ENCODE peak calls at places on chromosomes 16 and 17, in five cellular contexts. L, M, V, G and N are unnamed samples.

GRCh38 chr16:19853973-19854876 is 30.4 kb downstream of the GPRC5B start:
- DNase-seq in M (no peak), L (no peak), G (no peak), V (no peak), N (no peak)

GRCh38 chr17:40694584-40694983 is 9.0 kb downstream of the KRT24 start:
- DNase-seq in G (peak), L (no peak), M (no peak), V (no peak), N (no peak)

GRCh38 chr17:21119247-21119944 is 7.4 kb upstream of the DHRS7B start:
- DNase-seq in V (peak), M (no peak), G (peak), L (peak), N (peak)

GRCh38 chr17:4607773-4608187 is 23.5 kb downstream of the SMTNL2 start:
- DNase-seq in M (no peak), V (peak), L (no peak), G (no peak), N (peak)

GRCh38 chr17:50372708-50373556 is at the start of the genes EME1 and MRPL27:
- DNase-seq in V (peak), G (peak), M (peak), L (peak), N (peak)

GRCh38 chr16:23567602-23568001 is 10.1 kb downstream of the UBFD1 start:
- DNase-seq in M (no peak), G (no peak), L (no peak), V (no peak), N (no peak)

GRCh38 chr16:58734459-58734787 is 307 bp upstream of the GOT2 start:
- DNase-seq in G (no peak), L (no peak), V (no peak), M (no peak), N (no peak)

GRCh38 chr17:35460354-35460851 is 11.8 kb upstream of the SLFN13 start:
- DNase-seq in M (no peak), G (peak), L (peak), V (peak), N (no peak)

GRCh38 chr16:73018796-73019455 is 29.0 kb downstream of the ZFHX3 start:
- DNase-seq in V (no peak), G (no peak), M (no peak), L (no peak), N (no peak)

GRCh38 chr16:16940351-16940750 is 530.4 kb downstream of the XYLT1 start:
- DNase-seq in L (no peak), M (no peak), G (no peak), V (no peak), N (no peak)

GRCh38 chr17:3980381-3980975 is 16.2 kb upstream of the ATP2A3 start:
- DNase-seq in V (no peak), M (no peak), L (no peak), G (no peak), N (no peak)

GRCh38 chr16:17354121-17354750 is 116.5 kb downstream of the XYLT1 start:
- DNase-seq in V (no peak), L (no peak), G (no peak), M (no peak), N (no peak)

GRCh38 chr17:76560036-76560876 is 20.4 kb downstream of the PRCD start:
- DNase-seq in V (no peak), M (no peak), L (no peak), G (no peak), N (no peak)

GRCh38 chr16:1335211-1335971 is 1.9 kb downstream of the BAIAP3 start:
- DNase-seq in L (no peak), G (no peak), M (no peak), V (no peak), N (no peak)

GRCh38 chr17:5921919-5922318 is 148.3 kb upstream of the WSCD1 start:
- DNase-seq in G (no peak), M (no peak), V (no peak), L (no peak), N (no peak)

GRCh38 chr17:9676742-9677387 is 31.5 kb downstream of the USP43 start:
- DNase-seq in V (no peak), L (no peak), M (peak), G (no peak), N (peak)

GRCh38 chr16:84774810-84775209 is 45.0 kb upstream of the CRISPLD2 start:
- DNase-seq in M (no peak), L (no peak), V (no peak), G (no peak), N (peak)

GRCh38 chr16:75109732-75110243 is 6.8 kb downstream of the LDHD start:
- DNase-seq in V (peak), G (no peak), L (no peak), M (no peak), N (no peak)

GRCh38 chr17:48176456-48176855 is 68.9 kb downstream of the SNX11 start:
- DNase-seq in L (no peak), V (no peak), M (no peak), G (no peak), N (peak)

DNA sequence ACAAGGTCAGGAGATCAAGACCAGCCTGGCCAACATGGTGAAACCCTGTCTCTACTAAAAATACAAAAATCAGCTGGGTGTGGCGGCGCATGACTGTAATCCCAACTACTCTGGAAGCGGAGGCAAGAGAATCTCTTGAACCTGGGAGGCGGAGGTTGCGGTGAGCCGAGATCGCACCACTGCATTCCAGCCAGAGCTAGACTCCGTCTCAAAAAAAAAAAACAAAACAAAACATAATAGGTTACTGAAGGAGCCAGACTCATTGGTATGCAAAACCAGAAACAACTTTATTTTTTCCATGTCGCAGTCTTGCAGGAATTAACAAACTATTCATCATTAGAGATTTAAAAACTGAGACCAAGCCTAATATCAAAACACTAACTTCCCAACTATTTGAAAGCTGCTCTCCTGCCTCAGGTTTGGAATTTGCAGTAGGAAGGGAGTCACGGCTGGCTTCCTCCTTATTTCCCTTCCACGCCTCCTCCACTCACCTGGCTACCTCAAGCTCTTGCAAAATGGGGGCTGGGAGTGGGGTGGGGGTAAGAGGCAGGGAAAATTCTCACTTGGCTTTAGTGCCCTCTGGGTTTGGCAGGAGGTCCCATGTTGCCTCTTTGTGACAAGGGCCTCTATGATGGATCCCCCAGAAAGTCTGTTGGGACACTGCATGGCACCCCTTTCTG is 34.0 kb upstream of the MYH10 start:
- DNase-seq in M (no peak), V (no peak), G (no peak), L (no peak), N (peak)
- H3K27ac ChIP-seq in M (no peak), V (no peak), G (no peak), L (no peak), N (no peak)

DNA sequence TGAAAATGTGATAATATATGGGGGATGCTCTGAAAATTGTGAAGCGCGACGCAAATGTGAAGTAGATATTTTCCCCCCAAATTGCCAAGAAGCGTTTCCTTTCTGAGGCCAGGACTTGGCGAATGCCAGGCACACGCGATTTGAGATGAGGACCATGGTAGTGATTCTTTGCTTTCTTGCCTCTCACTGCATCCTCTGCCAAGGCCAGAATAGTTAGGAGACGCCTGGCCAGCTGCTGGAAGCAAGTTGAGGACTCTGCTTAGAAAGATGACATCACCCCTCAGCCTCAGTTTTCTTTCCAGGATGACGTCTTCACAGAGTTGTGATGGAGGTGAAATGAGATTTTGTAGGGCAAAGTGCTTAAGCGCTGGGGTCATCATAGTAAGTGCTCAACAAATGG is 25.9 kb downstream of the PIPOX start:
- DNase-seq in L (no peak), M (no peak), V (no peak), G (no peak), N (no peak)
- H3K27ac ChIP-seq in L (no peak), M (no peak), V (no peak), G (no peak), N (no peak)

GRCh38 chr16:81482329-81483063 is 37.9 kb downstream of the CMIP start:
- DNase-seq in M (no peak), V (no peak), L (no peak), G (no peak), N (no peak)

GRCh38 chr16:81483064-81483969 is 38.7 kb downstream of the CMIP start:
- DNase-seq in L (no peak), G (no peak), V (no peak), M (no peak), N (peak)

GRCh38 chr16:81478294-81478693 is 33.7 kb downstream of the CMIP start:
- DNase-seq in G (no peak), L (no peak), V (no peak), M (no peak), N (no peak)

GRCh38 chr16:81478876-81479496 is 34.4 kb downstream of the CMIP start:
- DNase-seq in M (no peak), L (no peak), V (peak), G (peak), N (no peak)

DNA sequence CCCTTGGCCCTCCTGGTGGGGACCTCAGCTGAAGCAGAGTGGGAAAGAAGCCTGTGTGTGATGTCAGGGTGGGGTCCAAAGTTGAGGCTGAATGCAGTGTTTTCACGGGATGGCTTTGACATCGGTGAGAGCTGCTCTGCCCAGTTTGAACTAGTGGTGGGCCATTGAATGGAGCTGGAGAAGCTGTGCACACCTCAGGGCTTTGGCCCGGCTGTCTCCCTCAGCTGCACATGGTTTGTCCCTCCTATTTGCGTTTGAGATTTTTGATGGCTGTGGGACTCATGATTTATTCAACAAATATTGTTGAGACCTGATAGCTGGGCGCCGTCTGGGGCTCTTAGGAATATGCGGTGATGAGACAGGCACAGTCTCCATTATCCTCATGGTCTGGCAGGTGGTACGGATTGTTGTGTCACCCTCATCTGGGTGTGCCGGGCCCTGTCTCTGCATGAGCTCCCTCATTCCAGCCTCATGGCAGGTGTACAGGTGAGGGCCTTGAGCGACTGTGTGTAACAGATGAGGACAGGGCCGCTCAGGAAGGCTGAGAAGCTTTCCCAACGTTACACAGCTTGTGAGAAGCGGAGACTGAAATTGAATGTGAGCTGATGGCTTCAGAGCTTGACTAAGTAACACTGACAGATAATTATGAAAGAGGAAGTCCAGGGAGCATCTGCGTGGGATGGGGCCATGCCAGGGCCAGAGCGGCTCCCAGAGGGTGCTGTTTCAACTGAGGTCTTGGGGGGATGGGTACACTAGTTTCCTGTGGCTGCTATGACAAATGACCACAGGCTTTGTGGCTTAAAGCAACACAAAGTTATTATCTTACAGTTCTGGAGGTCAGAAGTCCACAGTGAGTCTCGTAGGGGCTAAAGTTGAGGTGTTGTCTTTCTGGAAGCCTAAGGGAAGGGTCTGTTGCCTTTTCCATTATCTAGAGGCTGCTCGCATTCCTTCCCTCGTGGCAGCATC is 36.5 kb downstream of the CMIP start:
- DNase-seq in L (no peak), G (no peak), M (no peak), V (peak), N (peak)
- H3K27ac ChIP-seq in L (no peak), G (no peak), M (no peak), V (peak), N (no peak)

GRCh38 chr17:45262516-45263476 is 902 bp upstream of the SPATA32 start:
- DNase-seq in L (no peak), G (peak), M (no peak), V (no peak), N (peak)

GRCh38 chr17:45260204-45260783 is 1.6 kb downstream of the SPATA32 start:
- DNase-seq in V (no peak), L (no peak), M (no peak), G (no peak), N (no peak)

GRCh38 chr17:45264430-45264829 is 2.5 kb upstream of the SPATA32 start:
- DNase-seq in G (no peak), L (no peak), M (no peak), V (no peak), N (no peak)

GRCh38 chr17:45263477-45263860 is 1.6 kb upstream of the SPATA32 start:
- DNase-seq in G (no peak), V (no peak), M (no peak), L (no peak), N (no peak)

GRCh38 chr17:45261577-45262515 is at the start of gene SPATA32:
- DNase-seq in V (peak), M (no peak), G (peak), L (peak), N (peak)
- H3K27ac ChIP-seq in V (peak), M (no peak), G (peak), L (peak), N (no peak)

GRCh38 chr16:30053376-30054015 is 12.1 kb upstream of the ALDOA start:
- DNase-seq in G (no peak), V (no peak), L (no peak), M (no peak), N (peak)
- H3K27ac ChIP-seq in G (no peak), V (peak), L (no peak), M (no peak), N (peak)

GRCh38 chr16:89700100-89700648 is 1.3 kb downstream of the SPATA2L start:
- DNase-seq in G (peak), V (peak), M (peak), L (peak), N (peak)
- H3K27ac ChIP-seq in G (peak), V (peak), M (no peak), L (peak), N (peak)